ENCODE peak calls at places on chromosomes 6 and 20, in five cellular contexts. B is OCI-LY7, W is H1, A is hepatocyte, V is fibroblast of lung. O is an unnamed sample.

GRCh38 chr20:38067717-38068365 is 34.3 kb downstream of the RPRD1B start:
- DNase-seq in B (no peak), V (no peak), W (no peak), A (no peak), O (no peak)

GRCh38 chr6:110799655-110800054 is 15.6 kb downstream of the CDK19 start:
- DNase-seq in B (no peak), V (no peak), A (no peak), W (no peak), O (no peak)

GRCh38 chr6:57313711-57314471 is 3.5 kb upstream of the PRIM2 start:
- DNase-seq in A (peak; percentile 82), B (no peak), W (no peak), V (peak; percentile 99), O (peak; percentile 94)

GRCh38 chr6:53565886-53566285 is 21.0 kb upstream of the GCLC start:
- DNase-seq in B (no peak), A (no peak), W (no peak), V (no peak), O (no peak)

GRCh38 chr6:140956567-140957306 is 1176.0 kb upstream of the GJE1 start:
- DNase-seq in W (no peak), V (peak; percentile 17), B (no peak), A (no peak), O (no peak)

GRCh38 chr20:24497851-24498250 is 28.4 kb downstream of the SYNDIG1 start:
- DNase-seq in V (peak; percentile 53), A (peak; percentile 91), W (no peak), B (no peak), O (no peak)

GRCh38 chr6:127949251-127949650 is 48.4 kb upstream of the THEMIS start:
- DNase-seq in B (no peak), V (no peak), W (no peak), A (no peak), O (no peak)

GRCh38 chr6:107641500-107641931 is 151.6 kb downstream of the SOBP start:
- DNase-seq in V (no peak), A (no peak), W (no peak), B (no peak), O (no peak)

GRCh38 chr6:163572612-163573011 is 158.1 kb downstream of the QKI start:
- DNase-seq in V (no peak), A (no peak), W (no peak), B (no peak), O (no peak)

GRCh38 chr6:116313377-116313776 is 33.6 kb upstream of the TSPYL1 start:
- DNase-seq in A (no peak), B (no peak), W (no peak), V (peak; percentile 58), O (no peak)

GRCh38 chr6:154791561-154792317 is 58.5 kb downstream of the SCAF8 start:
- DNase-seq in A (no peak), V (peak; percentile 24), B (no peak), W (no peak), O (no peak)
- H3K36me3 ChIP-seq in A (no peaks in the 10 kb centered on the region), V (no peaks in the 10 kb centered on the region), B (peaks cover 85% of the 10 kb centered on the region), W (peaks cover 14% of the 10 kb centered on the region), O (peaks cover 1% of the 10 kb centered on the region)

DNA sequence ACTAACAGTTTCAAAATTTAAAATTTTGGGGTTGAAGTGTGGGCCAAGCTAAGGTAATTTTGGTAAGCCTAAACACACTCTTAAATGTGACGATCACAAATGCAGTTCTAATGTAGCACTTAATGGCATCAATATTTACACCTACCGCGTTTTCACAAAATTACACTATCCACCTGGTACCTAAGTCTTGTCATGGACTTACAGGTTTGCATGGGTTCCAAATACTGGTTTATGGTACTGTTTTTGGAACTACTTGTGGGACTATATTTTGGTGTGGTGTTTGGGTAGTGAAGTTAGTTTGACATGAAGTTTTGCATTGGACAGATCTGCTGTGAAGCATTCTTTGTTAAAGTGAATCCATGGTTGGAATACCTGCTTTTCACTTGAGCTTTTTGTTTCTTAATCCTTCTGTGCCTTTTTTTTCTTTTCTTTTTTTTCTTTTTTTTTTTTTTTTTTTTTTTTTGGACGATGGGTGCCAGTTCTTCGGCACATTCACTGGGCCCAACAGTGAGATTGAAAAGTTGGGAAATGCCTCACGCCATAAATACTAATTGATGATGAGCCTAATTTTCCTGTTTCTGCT is 6.5 kb downstream of the SRSF3 start:
- DNase-seq in B (no peak), A (no peak), W (no peak), V (no peak), O (no peak)
- H4K20me1 ChIP-seq in B (peaks cover 92% of the 10 kb centered on the region), A (peaks cover 100% of the 10 kb centered on the region), W (peaks cover 48% of the 10 kb centered on the region), V (peaks cover 33% of the 10 kb centered on the region), O (peaks cover 77% of the 10 kb centered on the region)

DNA sequence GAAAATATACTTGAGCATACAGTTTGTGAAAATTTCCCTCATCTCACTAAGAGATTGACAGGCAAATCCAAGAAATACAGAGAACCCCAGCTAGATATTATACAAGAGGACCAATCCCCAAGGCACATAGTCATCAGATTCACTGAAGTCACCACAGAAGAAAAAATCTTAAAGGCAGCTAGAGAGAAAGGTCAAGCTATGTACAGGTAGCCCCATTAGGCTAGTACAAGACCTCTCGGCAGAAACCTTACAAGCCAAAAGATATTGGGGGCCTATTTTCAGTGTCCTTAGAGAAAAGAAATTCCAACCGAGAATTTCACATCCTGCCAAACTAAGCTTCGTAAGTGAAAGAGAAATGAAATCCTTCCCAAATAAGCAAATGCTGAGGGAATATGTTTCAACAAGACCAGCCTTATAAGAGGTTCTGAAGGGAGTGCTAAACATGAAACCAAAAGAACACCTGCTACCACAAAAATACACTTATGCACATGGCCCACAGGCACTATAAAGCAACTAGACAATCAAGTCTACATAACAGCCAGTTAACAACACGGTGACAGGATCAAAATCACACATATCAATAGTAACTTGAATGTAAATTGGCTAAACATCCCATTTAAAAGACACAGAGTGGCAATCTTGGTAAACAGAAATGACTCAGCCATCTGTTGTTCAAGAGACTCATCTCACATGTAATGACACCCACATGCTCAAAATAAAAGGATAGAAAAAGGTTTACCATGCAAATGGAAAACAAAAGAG is 96.3 kb downstream of the FHL5 start:
- DNase-seq in V (no peak), B (no peak), W (no peak), A (no peak), O (no peak)
- H3K36me3 ChIP-seq in V (no peaks in the 10 kb centered on the region), B (no peaks in the 10 kb centered on the region), W (no peaks in the 10 kb centered on the region), A (no peaks in the 10 kb centered on the region), O (no peaks in the 10 kb centered on the region)

DNA sequence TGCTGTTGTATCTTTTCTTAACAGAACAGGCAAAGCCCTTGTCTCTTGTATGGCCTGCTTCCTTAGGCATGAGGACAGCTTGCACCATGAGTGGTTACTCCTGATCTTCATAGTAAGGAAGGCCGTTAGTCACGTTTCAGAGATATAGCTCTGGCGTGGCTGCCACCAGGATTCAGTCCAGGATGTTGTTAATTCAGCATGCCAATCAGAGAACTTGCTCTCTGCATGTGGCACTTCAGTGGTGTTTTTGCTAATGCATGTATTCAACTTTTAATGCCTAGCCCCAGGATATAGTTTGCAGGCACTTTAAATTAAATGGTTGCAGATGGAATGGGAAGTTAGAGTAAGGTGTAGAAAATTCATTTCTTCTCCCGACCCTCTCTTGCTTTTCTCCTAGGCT is 20.0 kb downstream of the ARFGEF2 start:
- DNase-seq in A (no peak), V (no peak), B (no peak), W (no peak), O (no peak)
- H4K20me1 ChIP-seq in A (peaks cover 75% of the 10 kb centered on the region), V (no peaks in the 10 kb centered on the region), B (no peaks in the 10 kb centered on the region), W (peaks cover 15% of the 10 kb centered on the region), O (peaks cover 8% of the 10 kb centered on the region)

DNA sequence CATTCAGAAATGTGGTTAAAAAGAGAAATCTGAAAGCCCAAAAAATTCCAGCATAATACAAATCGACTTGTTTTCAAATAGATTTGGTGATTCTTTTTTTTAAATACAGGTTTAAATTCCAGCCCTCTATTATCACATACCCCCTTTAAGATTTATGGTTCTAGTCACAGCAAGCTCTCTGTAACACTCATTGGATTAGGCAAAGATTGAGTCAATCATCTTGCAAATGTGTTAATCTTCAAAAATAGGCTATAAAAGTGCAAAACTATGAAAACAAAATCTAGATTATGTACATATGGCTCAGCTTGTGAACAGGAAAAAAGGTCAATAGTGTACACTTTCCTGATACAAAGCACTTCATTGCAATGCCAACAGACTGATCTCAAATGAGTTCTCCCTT is 26.3 kb downstream of the ZNF217 start:
- DNase-seq in W (no peak), V (no peak), A (no peak), B (no peak), O (no peak)
- H3K36me3 ChIP-seq in W (peaks cover 53% of the 10 kb centered on the region), V (peaks cover 14% of the 10 kb centered on the region), A (no peaks in the 10 kb centered on the region), B (peaks cover 80% of the 10 kb centered on the region), O (peaks cover 27% of the 10 kb centered on the region)

O was measured in keratinocyte.